ENCODE peak calls at places on chromosomes 2 and 18, in seven cellular contexts. B is left ventricle myocardium inferior; N is ELR; Y is GM03348; F is activated CD8-positive, alpha-beta memory T cell treated with anti-CD3 and anti-CD28 coated beads, Interleukin-2, amount 10 ng/mL, durations not matched to agents 7 days and 5 days; P is putamen; T is neuronal stem cell. R is an unnamed sample.

GRCh38 chr2:75787532-75788132 is 76.9 kb upstream of the GCFC2 start:
- DNase-seq in B (no peak), N (peak), Y (peak), F (no peak), P (peak), T (peak), R (peak)

GRCh38 chr18:42064109-42064508 is 109.1 kb downstream of the PIK3C3 start:
- DNase-seq in B (no peak), N (peak), Y (no peak), F (no peak), P (no peak), T (no peak), R (no peak)

GRCh38 chr2:226581004-226581403 is 218.6 kb downstream of the IRS1 start:
- DNase-seq in B (no peak), N (no peak), Y (no peak), F (no peak), P (no peak), T (no peak), R (no peak)

GRCh38 chr2:58731488-58731869 is 490.4 kb upstream of the FANCL start:
- DNase-seq in B (no peak), N (no peak), Y (no peak), F (no peak), P (no peak), T (no peak), R (peak)

GRCh38 chr2:214481204-214481603 is 70.3 kb downstream of the VWC2L start:
- DNase-seq in B (no peak), N (no peak), Y (no peak), F (no peak), P (peak), T (peak), R (no peak)

GRCh38 chr2:237326250-237327171 is 87.5 kb downstream of the COL6A3 start:
- DNase-seq in B (no peak), N (no peak), Y (no peak), F (no peak), P (no peak), T (no peak), R (no peak)

GRCh38 chr2:70113396-70114100 is 26.3 kb downstream of the PCBP1 start:
- DNase-seq in B (no peak), N (no peak), Y (no peak), F (no peak), P (no peak), T (no peak), R (no peak)

GRCh38 chr18:79517322-79517721 is 121.6 kb downstream of the NFATC1 start:
- DNase-seq in B (no peak), N (no peak), Y (no peak), F (peak), P (no peak), T (no peak), R (no peak)

GRCh38 chr18:73691624-73692023 is 456.0 kb downstream of the FBXO15 start:
- DNase-seq in B (no peak), N (no peak), Y (no peak), F (no peak), P (no peak), T (no peak), R (no peak)